ENCODE peak calls at places on chromosomes 4 and X, in five cellular contexts. B is putamen, I is colonic mucosa, J is Peyer's patch, S is lower lobe of right lung. Q is an unnamed sample.

GRCh38 chrX:130937101-130937500 is 34.1 kb upstream of the ENOX2 start:
- DNase-seq in I (no peak), B (no peak), S (no peak), J (no peak), Q (no peak)

GRCh38 chr4:16617416-16617815 is 281.0 kb downstream of the LDB2 start:
- DNase-seq in I (no peak), J (no peak), S (no peak), B (no peak), Q (no peak)

GRCh38 chrX:3184176-3184930 is 143.1 kb downstream of the ARSF start:
- DNase-seq in I (no peak), J (no peak), B (peak; percentile 0), S (no peak), Q (no peak)

GRCh38 chr4:147542229-147542990 is 61.5 kb downstream of the EDNRA start:
- DNase-seq in J (no peak), S (no peak), B (no peak), I (no peak), Q (no peak)

GRCh38 chr4:87119965-87120364 is 100.5 kb downstream of the KLHL8 start:
- DNase-seq in S (no peak), J (no peak), B (no peak), I (no peak), Q (no peak)

GRCh38 chrX:25013593-25014365 is 2.0 kb downstream of the ARX start:
- DNase-seq in S (no peak), J (no peak), B (no peak), I (no peak), Q (no peak)

GRCh38 chrX:44022964-44023363 is 49.8 kb upstream of the NDP start:
- DNase-seq in B (no peak), J (no peak), I (no peak), S (no peak), Q (no peak)

GRCh38 chr4:177308125-177308524 is 1.5 kb upstream of the NEIL3 start:
- DNase-seq in S (no peak), B (no peak), J (no peak), I (no peak), Q (no peak)

GRCh38 chr4:54547299-54548097 is 110.3 kb upstream of the KIT start:
- DNase-seq in I (peak; percentile 72), B (no peak), S (no peak), J (no peak), Q (peak; percentile 38)

GRCh38 chrX:39886282-39886681 is 211.5 kb downstream of the BCOR start:
- DNase-seq in S (peak; percentile 53), J (no peak), B (peak; percentile 47), I (no peak), Q (no peak)

GRCh38 chrX:40733691-40734090 is 1.7 kb downstream of the MED14 start:
- DNase-seq in B (no peak), I (no peak), J (no peak), S (no peak), Q (no peak)

GRCh38 chr4:55931833-55932232 is 16.9 kb upstream of the CEP135 start:
- DNase-seq in I (no peak), J (no peak), S (no peak), B (no peak), Q (no peak)

GRCh38 chr4:189131131-189131530 is 809.5 kb upstream of the FRG1 start:
- DNase-seq in B (no peak), I (no peak), S (no peak), J (no peak), Q (no peak)

GRCh38 chr4:15142201-15142600 is 139.9 kb downstream of the CPEB2 start:
- DNase-seq in I (no peak), J (no peak), B (no peak), S (no peak), Q (no peak)

GRCh38 chrX:153782324-153782723 is 1.5 kb downstream of the SRPK3 start:
- DNase-seq in I (no peak), J (no peak), B (no peak), S (no peak), Q (no peak)

GRCh38 chrX:36241397-36241796 is 321.9 kb downstream of the CFAP47 start:
- DNase-seq in J (no peak), I (no peak), B (no peak), S (no peak), Q (no peak)

GRCh38 chr4:120977435-120977997 is 55.0 kb upstream of the PRDM5 start:
- DNase-seq in S (no peak), J (no peak), B (no peak), I (peak; percentile 59), Q (peak; percentile 9)

GRCh38 chr4:68152411-68152810 is 22.7 kb upstream of the TMPRSS11F start:
- DNase-seq in I (no peak), J (no peak), S (no peak), B (no peak), Q (no peak)

GRCh38 chrX:100975212-100975611 is 5.7 kb downstream of the ARL13A start:
- DNase-seq in I (no peak), S (no peak), J (no peak), B (no peak), Q (no peak)

GRCh38 chr4:111930658-111931057 is 214.6 kb upstream of the FAM241A start:
- DNase-seq in I (no peak), J (no peak), S (no peak), B (no peak), Q (no peak)

GRCh38 chr4:61533140-61533539 is 333.0 kb downstream of the ADGRL3 start:
- DNase-seq in B (no peak), J (no peak), I (no peak), S (no peak), Q (no peak)

GRCh38 chrX:57918750-57919436 is 8.6 kb upstream of the ZXDA start:
- DNase-seq in I (peak; percentile 26), S (peak; percentile 45), B (no peak), J (no peak), Q (peak; percentile 27)

GRCh38 chrX:110402091-110402854 is 43.6 kb downstream of the RTL9 start:
- DNase-seq in S (no peak), J (no peak), I (no peak), B (no peak), Q (no peak)

GRCh38 chr4:170089743-170090666 is at the start of gene AADAT:
- DNase-seq in I (peak; percentile 76), B (peak; percentile 81), S (peak; percentile 82), J (no peak), Q (peak; percentile 74)

GRCh38 chrX:56789518-56790070 is 60.6 kb downstream of the NBDY start:
- DNase-seq in S (no peak), B (no peak), I (no peak), J (peak; percentile 9), Q (peak; percentile 2)

GRCh38 chr4:146521543-146522097 is at the start of gene SLC10A7:
- DNase-seq in J (peak; percentile 73), S (peak; percentile 81), B (peak; percentile 78), I (peak; percentile 84), Q (peak; percentile 82)

GRCh38 chrX:103310592-103311400 is at the start of gene BEX2:
- DNase-seq in J (peak; percentile 88), S (peak; percentile 84), B (peak; percentile 78), I (peak; percentile 83), Q (peak; percentile 86)

GRCh38 chr4:141127884-141128283 is 5.4 kb downstream of the RNF150 start:
- DNase-seq in B (no peak), S (no peak), J (no peak), I (no peak), Q (no peak)

GRCh38 chr4:169345207-169345788 is 74.5 kb upstream of the SH3RF1 start:
- DNase-seq in I (no peak), J (no peak), S (no peak), B (peak; percentile 81), Q (no peak)

GRCh38 chr4:7813674-7814073 is 126.0 kb downstream of the AFAP1 start:
- DNase-seq in S (no peak), I (no peak), B (no peak), J (no peak), Q (no peak)

GRCh38 chrX:154121961-154122360 is 22.1 kb upstream of the OPN1LW start:
- DNase-seq in B (no peak), I (no peak), J (no peak), S (no peak), Q (no peak)

GRCh38 chr4:159048166-159048886 is 54.6 kb upstream of the RAPGEF2 start:
- DNase-seq in J (no peak), S (peak; percentile 81), B (no peak), I (peak; percentile 71), Q (peak; percentile 74)

GRCh38 chr4:34035225-34035624 is 2209.1 kb downstream of the ARAP2 start:
- DNase-seq in S (no peak), I (no peak), J (no peak), B (no peak), Q (no peak)

GRCh38 chrX:71659959-71660358 is 7.4 kb upstream of the LOC101059915 start:
- DNase-seq in J (no peak), I (peak; percentile 11), S (no peak), B (no peak), Q (no peak)

GRCh38 chr4:146049802-146050201 is 111.2 kb upstream of the ZNF827 start:
- DNase-seq in J (peak; percentile 26), B (no peak), S (no peak), I (no peak), Q (no peak)

GRCh38 chrX:113157496-113157895 is 316.9 kb upstream of the AMOT start:
- DNase-seq in S (no peak), J (no peak), B (no peak), I (no peak), Q (no peak)

GRCh38 chr4:37938208-37938607 is 22.0 kb upstream of the PTTG2 start:
- DNase-seq in I (no peak), J (no peak), B (no peak), S (no peak), Q (no peak)

GRCh38 chrX:111005151-111005550 is 90.8 kb upstream of the PAK3 start:
- DNase-seq in J (no peak), S (no peak), B (no peak), I (no peak), Q (no peak)